ENCODE peak calls at places on chromosomes 6 and 20, in six cellular contexts. N is stimulated activated CD4-positive, alpha-beta T cell treated with anti-CD3 and anti-CD28 coated beads, Interleukin-12 subunit alpha, Interleukin-12 subunit beta, amount 100 ng/mL, for 48 hours; I is T-helper 2 cell; V is lower leg skin; K is pancreas; O is H4. A is an unnamed sample.

GRCh38 chr6:108989700-108990099 is 104.9 kb downstream of the SESN1 start:
- DNase-seq in N (no peak), I (no peak), V (no peak), K (peak), O (no peak), A (no peak)

GRCh38 chr20:58256842-58257241 is 28.4 kb upstream of the ANKRD60 start:
- DNase-seq in N (no peak), I (no peak), V (no peak), K (no peak), O (no peak), A (no peak)

GRCh38 chr6:11532097-11532496 is 5.5 kb upstream of the TMEM170B start:
- DNase-seq in N (no peak), I (no peak), V (no peak), K (no peak), O (no peak), A (no peak)

GRCh38 chr6:137983269-137983668 is 116.2 kb downstream of the TNFAIP3 start:
- DNase-seq in N (no peak), I (no peak), V (no peak), K (no peak), O (no peak), A (no peak)

GRCh38 chr20:49230021-49230420 is 10.8 kb downstream of the DDX27 start:
- DNase-seq in N (no peak), I (no peak), V (no peak), K (no peak), O (no peak), A (peak)

GRCh38 chr20:63756648-63756991 is 17.0 kb downstream of the SLC2A4RG start:
- DNase-seq in N (no peak), I (no peak), V (no peak), K (no peak), O (no peak), A (no peak)

GRCh38 chr6:5302995-5303622 is 41.8 kb downstream of the FARS2 start:
- DNase-seq in N (peak), I (peak), V (peak), K (peak), O (no peak), A (peak)

GRCh38 chr6:169619650-169620049 is 82.2 kb downstream of the WDR27 start:
- DNase-seq in N (no peak), I (no peak), V (no peak), K (no peak), O (no peak), A (no peak)

GRCh38 chr6:114718716-114719270 is 376.0 kb upstream of the HS3ST5 start:
- DNase-seq in N (no peak), I (no peak), V (no peak), K (no peak), O (no peak), A (peak)

GRCh38 chr6:52929321-52930164 is 20.0 kb upstream of the GSTA3 start:
- DNase-seq in N (no peak), I (no peak), V (peak), K (peak), O (peak), A (no peak)

GRCh38 chr6:11202513-11203305 is 29.8 kb downstream of the NEDD9 start:
- DNase-seq in N (no peak), I (peak), V (no peak), K (peak), O (no peak), A (no peak)

GRCh38 chr6:73203098-73203497 is 22.2 kb downstream of the KHDC1L start:
- DNase-seq in N (no peak), I (no peak), V (no peak), K (no peak), O (peak), A (no peak)

GRCh38 chr20:41798926-41799502 is 180.8 kb upstream of the CHD6 start:
- DNase-seq in N (no peak), I (no peak), V (no peak), K (no peak), O (no peak), A (no peak)

GRCh38 chr20:5504061-5504739 is 187.4 kb upstream of the PROKR2 start:
- DNase-seq in N (no peak), I (no peak), V (peak), K (peak), O (no peak), A (peak)

GRCh38 chr6:137661601-137662000 is 167.4 kb upstream of the OLIG3 start:
- DNase-seq in N (peak), I (no peak), V (no peak), K (no peak), O (no peak), A (peak)

GRCh38 chr6:116316772-116317467 is 37.2 kb upstream of the TSPYL1 start:
- DNase-seq in N (no peak), I (no peak), V (peak), K (no peak), O (no peak), A (no peak)

GRCh38 chr6:46510656-46511055 is 19.4 kb upstream of the RCAN2 start:
- DNase-seq in N (no peak), I (no peak), V (peak), K (no peak), O (peak), A (no peak)

GRCh38 chr20:58852559-58853271 is at the start of gene GNAS:
- DNase-seq in N (peak), I (no peak), V (no peak), K (peak), O (no peak), A (peak)

GRCh38 chr6:56757585-56757984 is 114.9 kb upstream of the DST start:
- DNase-seq in N (no peak), I (no peak), V (no peak), K (no peak), O (peak), A (peak)

GRCh38 chr20:3315110-3315509 is 76.1 kb upstream of the SLC4A11 start:
- DNase-seq in N (no peak), I (no peak), V (no peak), K (no peak), O (no peak), A (no peak)

GRCh38 chr20:62640870-62641748 is 1.2 kb upstream of the SLCO4A1 start:
- DNase-seq in N (no peak), I (no peak), V (no peak), K (no peak), O (no peak), A (no peak)

GRCh38 chr6:17817763-17818162 is 111.0 kb upstream of the NUP153 start:
- DNase-seq in N (no peak), I (no peak), V (no peak), K (no peak), O (no peak), A (no peak)

GRCh38 chr6:122558027-122558426 is 52.2 kb upstream of the PKIB start:
- DNase-seq in N (no peak), I (no peak), V (no peak), K (no peak), O (no peak), A (no peak)

GRCh38 chr6:35087361-35088280 is 53.5 kb downstream of the TCP11 start:
- DNase-seq in N (no peak), I (no peak), V (no peak), K (no peak), O (no peak), A (no peak)